ENCODE peak calls at places on chromosomes 7 and 10, in four cellular contexts. E, O, Z and M are unnamed samples.

GRCh38 chr7:146090023-146090645 is 26.5 kb upstream of the CNTNAP2 start:
- DNase-seq in Z (peak), E (peak), O (peak), M (no peak)

GRCh38 chr7:101782476-101782875 is 35.0 kb upstream of the CUX1 start:
- DNase-seq in E (no peak), O (no peak), Z (no peak), M (no peak)

GRCh38 chr7:37212526-37212925 is 236.1 kb downstream of the ELMO1 start:
- DNase-seq in O (no peak), E (no peak), Z (no peak), M (no peak)

GRCh38 chr10:25056726-25057125 is 40.3 kb downstream of the THNSL1 start:
- DNase-seq in E (no peak), O (no peak), Z (no peak), M (no peak)

GRCh38 chr10:78513330-78513729 is 479.7 kb downstream of the RPS24 start:
- DNase-seq in E (no peak), O (no peak), Z (no peak), M (no peak)

GRCh38 chr10:95650232-95650631 is 6.3 kb downstream of the ALDH18A1 start:
- DNase-seq in O (no peak), E (no peak), Z (peak), M (no peak)

GRCh38 chr7:121151663-121152344 is 163.3 kb downstream of the CPED1 start:
- DNase-seq in Z (no peak), O (no peak), E (no peak), M (no peak)

GRCh38 chr7:33854951-33855350 is 50.4 kb upstream of the BMPER start:
- DNase-seq in Z (no peak), E (peak), O (no peak), M (no peak)

GRCh38 chr10:33521062-33521461 is 186.6 kb upstream of the NRP1 start:
- DNase-seq in Z (no peak), O (no peak), E (peak), M (no peak)

GRCh38 chr7:38681882-38682281 is 50.7 kb upstream of the AMPH start:
- DNase-seq in O (no peak), Z (no peak), E (peak), M (no peak)

GRCh38 chr7:19932549-19933249 is 159.3 kb upstream of the TMEM196 start:
- DNase-seq in Z (no peak), O (no peak), E (no peak), M (no peak)

GRCh38 chr7:45112648-45113047 is 1.2 kb upstream of the TBRG4 start:
- DNase-seq in E (peak), O (no peak), Z (no peak), M (no peak)

GRCh38 chr10:101834341-101834740 is 9.3 kb downstream of the KCNIP2 start:
- DNase-seq in Z (no peak), O (no peak), E (no peak), M (no peak)

GRCh38 chr7:101598981-101599681 is 30.0 kb downstream of the MYL10 start:
- DNase-seq in Z (no peak), E (no peak), O (no peak), M (no peak)

GRCh38 chr7:30247546-30248386 is 36.6 kb upstream of the ZNRF2 start:
- DNase-seq in E (no peak), Z (no peak), O (peak), M (no peak)

GRCh38 chr10:116772901-116773300 is 30.5 kb upstream of the HSPA12A start:
- DNase-seq in O (no peak), E (no peak), Z (no peak), M (no peak)

GRCh38 chr7:87318741-87319140 is 26.7 kb upstream of the CROT start:
- DNase-seq in O (no peak), E (no peak), Z (no peak), M (no peak)

GRCh38 chr7:29547465-29547864 is 16.2 kb upstream of the PRR15 start:
- DNase-seq in O (no peak), E (no peak), Z (no peak), M (no peak)

GRCh38 chr10:35705671-35706070 is 63.6 kb upstream of the FZD8 start:
- DNase-seq in O (no peak), E (no peak), Z (no peak), M (no peak)

GRCh38 chr7:98754041-98754479 is 115.8 kb downstream of the TMEM130 start:
- DNase-seq in Z (peak), E (no peak), O (peak), M (no peak)

GRCh38 chr10:58064714-58065528 is 202.8 kb downstream of the IPMK start:
- DNase-seq in E (peak), Z (peak), O (peak), M (no peak)

GRCh38 chr7:148958061-148958460 is 70.2 kb downstream of the PDIA4 start:
- DNase-seq in O (no peak), Z (no peak), E (no peak), M (no peak)

GRCh38 chr7:151815419-151815818 is 61.5 kb downstream of the PRKAG2 start:
- DNase-seq in O (no peak), E (no peak), Z (no peak), M (no peak)

GRCh38 chr7:22481726-22482125 is 18.3 kb downstream of the STEAP1B start:
- DNase-seq in Z (no peak), E (no peak), O (no peak), M (no peak)

GRCh38 chr7:37346761-37347160 is 101.9 kb downstream of the ELMO1 start:
- DNase-seq in E (no peak), Z (no peak), O (peak), M (no peak)

GRCh38 chr10:15369642-15370211 is 1.4 kb downstream of the FAM171A1 start:
- DNase-seq in Z (peak), E (no peak), O (peak), M (no peak)

GRCh38 chr10:43110318-43111071 is 27.8 kb upstream of the CSGALNACT2 start:
- DNase-seq in O (no peak), E (peak), Z (no peak), M (no peak)
- TF ChIP-seq CTCF in O (no peak), E (no peak), Z (no peak), M (no peak)

DNA sequence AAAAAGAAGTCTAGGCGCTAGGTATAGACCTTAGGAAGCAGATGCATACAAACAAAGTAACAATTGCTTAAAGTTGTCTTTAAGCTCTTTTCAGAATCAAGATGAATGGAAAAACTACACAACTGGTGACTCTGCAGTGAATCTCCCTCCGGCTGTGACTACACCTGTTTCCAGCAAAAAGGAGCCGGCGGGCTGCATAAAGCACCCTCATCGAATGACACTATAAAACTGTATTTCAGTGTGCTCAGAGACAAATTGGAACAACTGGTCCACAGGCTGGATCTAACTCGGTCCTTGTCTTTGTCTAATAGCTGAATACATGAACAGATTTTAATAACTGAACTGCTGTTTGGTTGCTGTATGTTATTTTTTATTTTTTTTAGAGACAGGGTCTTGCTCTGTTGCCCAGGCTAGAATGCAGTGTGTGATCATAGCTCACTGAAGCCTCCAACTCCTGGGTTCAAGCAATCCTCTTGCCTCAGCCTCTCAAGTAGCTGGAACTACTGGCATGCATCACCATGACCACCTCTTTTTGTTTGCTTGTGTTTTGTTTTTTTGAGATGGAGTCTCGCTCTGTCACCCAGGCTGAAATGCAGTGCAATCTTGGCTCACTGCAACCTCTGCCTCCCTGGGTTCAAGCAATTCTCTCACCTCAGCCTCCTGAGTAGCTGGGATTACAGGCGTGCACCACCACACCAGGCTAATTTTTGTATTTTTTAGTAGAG is 64.2 kb upstream of the SVIL start:
- DNase-seq in E (no peak), Z (no peak), O (no peak), M (no peak)
- TF ChIP-seq CTCF in E (no peak), Z (no peak), O (no peak), M (no peak)

GRCh38 chr7:12031638-12032037 is 179.5 kb upstream of the TMEM106B start:
- DNase-seq in O (no peak), Z (peak), E (peak), M (peak)

GRCh38 chr7:12028508-12028907 is 182.6 kb upstream of the TMEM106B start:
- DNase-seq in E (peak), Z (no peak), O (no peak), M (no peak)

GRCh38 chr7:12031186-12031585 is 179.9 kb upstream of the TMEM106B start:
- DNase-seq in E (peak), Z (no peak), O (no peak), M (no peak)

GRCh38 chr7:12032146-12032545 is 178.9 kb upstream of the TMEM106B start:
- DNase-seq in O (no peak), Z (peak), E (no peak), M (no peak)

GRCh38 chr7:12030116-12030515 is 181.0 kb upstream of the TMEM106B start:
- DNase-seq in E (peak), O (no peak), Z (no peak), M (no peak)
- TF ChIP-seq CTCF in E (no peak), O (no peak), Z (no peak), M (no peak)

GRCh38 chr7:90165724-90166123 is 11.5 kb downstream of the STEAP1 start:
- DNase-seq in Z (no peak), E (no peak), O (no peak), M (no peak)
- TF ChIP-seq CTCF in Z (no peak), E (no peak), O (no peak), M (no peak)

GRCh38 chr10:20486791-20487190 is 410.3 kb downstream of the NEBL start:
- DNase-seq in Z (no peak), O (no peak), E (no peak), M (no peak)

GRCh38 chr10:20494474-20494873 is 402.6 kb downstream of the NEBL start:
- DNase-seq in O (no peak), Z (no peak), E (no peak), M (peak)

GRCh38 chr10:20492447-20492846 is 404.7 kb downstream of the NEBL start:
- DNase-seq in O (peak), Z (peak), E (no peak), M (no peak)

GRCh38 chr10:20485554-20485953 is 411.6 kb downstream of the NEBL start:
- DNase-seq in Z (no peak), O (no peak), E (no peak), M (no peak)

DNA sequence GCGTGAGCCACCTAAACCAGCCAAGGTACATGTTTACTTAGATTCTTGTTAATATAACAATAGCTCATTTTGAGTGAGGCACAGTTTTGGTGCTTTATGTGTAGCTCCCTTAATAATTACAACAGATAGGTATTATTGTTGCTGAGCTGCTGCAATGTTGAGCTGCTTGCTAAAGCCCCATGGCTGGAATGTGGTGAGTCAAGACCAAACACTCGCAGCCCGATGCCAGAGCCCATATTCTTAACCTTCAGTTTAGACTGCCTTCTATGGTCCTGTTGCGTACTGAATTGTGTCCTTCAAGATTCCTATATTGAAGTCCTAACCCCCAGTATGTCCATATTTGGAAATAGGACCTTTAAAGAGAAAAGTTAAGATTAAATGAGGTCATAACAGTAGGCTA is 407.1 kb downstream of the NEBL start:
- DNase-seq in O (no peak), Z (no peak), E (no peak), M (no peak)
- TF ChIP-seq CTCF in O (no peak), Z (no peak), E (no peak), M (no peak)

GRCh38 chr7:78112488-78112887 is 313.9 kb downstream of the PHTF2 start:
- DNase-seq in O (no peak), Z (no peak), E (no peak), M (no peak)

GRCh38 chr7:78114993-78115392 is 316.4 kb downstream of the PHTF2 start:
- DNase-seq in O (no peak), Z (no peak), E (no peak), M (no peak)

GRCh38 chr7:78115876-78116275 is 317.3 kb downstream of the PHTF2 start:
- DNase-seq in O (no peak), Z (no peak), E (no peak), M (no peak)

GRCh38 chr7:78111384-78111783 is 312.8 kb downstream of the PHTF2 start:
- DNase-seq in Z (no peak), O (peak), E (no peak), M (no peak)
- TF ChIP-seq CTCF in Z (no peak), O (no peak), E (no peak), M (no peak)

DNA sequence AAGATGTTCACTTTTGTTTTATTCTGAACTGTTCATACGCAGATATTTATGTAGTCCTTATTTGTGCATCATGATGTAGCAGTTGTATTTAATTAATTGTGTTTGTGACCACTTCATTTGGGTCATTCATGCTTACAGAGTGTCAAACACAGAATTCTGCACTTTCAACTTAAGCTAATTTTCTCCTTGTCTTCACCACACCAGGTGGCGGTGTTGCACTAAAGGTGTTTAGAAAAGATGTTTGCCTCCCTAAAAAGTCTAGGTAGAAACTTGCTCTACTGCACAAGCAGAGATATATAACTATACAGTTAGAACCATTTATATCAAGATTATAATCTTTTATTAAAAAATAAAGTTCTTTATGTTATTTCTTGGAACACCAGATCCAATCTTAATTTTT is 1.3 kb upstream of the TAS2R38 start:
- DNase-seq in E (peak), O (peak), Z (peak), M (peak)
- TF ChIP-seq CTCF in E (no peak), O (peak), Z (peak), M (peak)